ENCODE peak calls at places on chromosome 19, in four cellular contexts. W is foreskin keratinocyte, R is RWPE1, T is endodermal cell. Z is an unnamed sample.

GRCh38 chr19:17778621-17779280 is 16.2 kb upstream of the B3GNT3 start:
- DNase-seq in R (no peak), T (peak), W (no peak), Z (no peak)

GRCh38 chr19:40147693-40148347 is 43.4 kb upstream of the MAP3K10 start:
- DNase-seq in W (peak), T (no peak), R (peak), Z (no peak)

GRCh38 chr19:34254552-34255432 is at the start of gene GARRE1:
- DNase-seq in R (peak), T (peak), W (no peak), Z (peak)

GRCh38 chr19:12364391-12365093 is 941 bp downstream of the ZNF442 start:
- DNase-seq in T (no peak), R (peak), W (no peak), Z (peak)

GRCh38 chr19:13573268-13573667 is 67.0 kb upstream of the CACNA1A start:
- DNase-seq in T (peak), W (no peak), R (no peak), Z (no peak)

GRCh38 chr19:5717215-5717614 is 2.7 kb downstream of the LONP1 start:
- DNase-seq in T (no peak), W (no peak), R (no peak), Z (no peak)

GRCh38 chr19:6412111-6412999 is 12.3 kb downstream of the KHSRP start:
- DNase-seq in W (no peak), R (no peak), T (peak), Z (peak)

GRCh38 chr19:4488496-4488895 is 16.4 kb downstream of the HDGFL2 start:
- DNase-seq in W (no peak), T (no peak), R (no peak), Z (no peak)

GRCh38 chr19:44576843-44577565 is 36.4 kb upstream of the IGSF23 start:
- DNase-seq in W (no peak), T (peak), R (peak), Z (no peak)
- TF ChIP-seq CTCF in W (peak), T (peak), R (peak), Z (peak)

GRCh38 chr19:47357788-47358680 is 8.9 kb downstream of the DHX34 start:
- DNase-seq in T (peak), W (no peak), R (no peak), Z (no peak)
- TF ChIP-seq CTCF in T (peak), W (peak), R (no peak), Z (peak)

GRCh38 chr19:8609210-8610040 is 1.1 kb downstream of the ADAMTS10 start:
- DNase-seq in W (no peak), T (peak), R (no peak), Z (peak)
- TF ChIP-seq CTCF in W (no peak), T (peak), R (no peak), Z (no peak)

GRCh38 chr19:10861118-10861651 is 10.2 kb upstream of the CARM1 start:
- DNase-seq in R (no peak), T (peak), W (no peak), Z (peak)
- TF ChIP-seq CTCF in R (no peak), T (peak), W (peak), Z (peak)

DNA sequence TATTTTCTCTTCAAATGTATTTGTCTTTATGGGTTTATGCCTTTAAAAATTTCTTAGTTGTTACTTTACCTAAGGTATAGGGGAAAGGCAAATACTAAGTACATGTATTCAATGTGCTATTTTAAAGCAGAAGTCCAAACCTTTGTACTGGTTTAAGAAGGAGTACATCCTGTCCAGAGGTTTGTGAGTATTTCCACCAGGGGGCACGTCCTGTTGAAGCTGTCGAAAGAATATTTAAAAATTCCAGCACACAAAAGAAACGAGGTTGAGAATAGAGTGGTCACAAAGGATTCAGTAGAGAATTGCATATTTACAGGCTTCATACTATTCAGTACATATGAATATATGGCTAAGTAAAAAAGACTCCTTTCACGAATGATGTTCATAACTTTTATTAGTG is 59.8 kb downstream of the URI1 start:
- DNase-seq in W (no peak), T (no peak), R (no peak), Z (no peak)
- TF ChIP-seq CTCF in W (peak), T (peak), R (no peak), Z (no peak)

Z was measured in GM13977.